ENCODE peak calls at places on chromosomes 5 and 9, in nine cellular contexts. D, R, O, K, A, X, W, B and N are unnamed samples.
A peak's percentile ranks its signal among the peaks of the same experiment; 100 is the strongest.

GRCh38 chr9:124493794-124494479 is 13.3 kb downstream of the NR5A1 start:
- DNase-seq in D (no peak), R (peak; percentile 74), O (no peak), K (no peak), A (no peak), X (no peak), W (no peak), B (no peak), N (no peak)

GRCh38 chr9:130770679-130771442 is 64.2 kb upstream of the ABL1 start:
- DNase-seq in D (peak; percentile 59), R (peak; percentile 65), O (peak; percentile 87), K (no peak), A (peak; percentile 62), X (peak; percentile 65), W (no peak), B (peak; percentile 52), N (peak; percentile 53)

GRCh38 chr5:132046915-132047314 is 13.5 kb upstream of the IL3 start:
- DNase-seq in D (no peak), R (no peak), O (no peak), K (no peak), A (no peak), X (no peak), W (peak; percentile 16), B (no peak), N (no peak)

GRCh38 chr5:88942967-88943291 is 59.9 kb upstream of the MEF2C start:
- DNase-seq in D (no peak), R (no peak), O (no peak), K (no peak), A (no peak), X (no peak), W (no peak), B (no peak), N (no peak)

GRCh38 chr9:135785013-135785575 is 83.1 kb downstream of the KCNT1 start:
- DNase-seq in D (no peak), R (no peak), O (no peak), K (no peak), A (no peak), X (no peak), W (no peak), B (no peak), N (no peak)

GRCh38 chr5:112125910-112126309 is 293.2 kb downstream of the EPB41L4A start:
- DNase-seq in D (no peak), R (no peak), O (no peak), K (no peak), A (peak; percentile 93), X (no peak), W (no peak), B (no peak), N (no peak)

GRCh38 chr9:110626109-110626829 is 42.3 kb upstream of the MUSK start:
- DNase-seq in D (peak; percentile 88), R (no peak), O (peak; percentile 97), K (peak; percentile 89), A (no peak), X (peak; percentile 25), W (no peak), B (no peak), N (no peak)

GRCh38 chr5:113354056-113354455 is 80.7 kb downstream of the TSSK1B start:
- DNase-seq in D (peak; percentile 43), R (no peak), O (no peak), K (no peak), A (no peak), X (no peak), W (no peak), B (no peak), N (no peak)

GRCh38 chr9:114169029-114169939 is 13.9 kb downstream of the COL27A1 start:
- DNase-seq in D (peak; percentile 85), R (no peak), O (peak; percentile 55), K (no peak), A (no peak), X (no peak), W (peak; percentile 48), B (no peak), N (no peak)

GRCh38 chr9:5917273-5917672 is 26.6 kb downstream of the MLANA start:
- DNase-seq in D (no peak), R (no peak), O (no peak), K (no peak), A (no peak), X (no peak), W (no peak), B (no peak), N (no peak)

GRCh38 chr9:99231708-99232107 is 9.6 kb downstream of the SEC61B start:
- DNase-seq in D (no peak), R (peak; percentile 44), O (peak; percentile 20), K (no peak), A (no peak), X (peak; percentile 6), W (no peak), B (peak; percentile 52), N (peak; percentile 53)

GRCh38 chr9:127723450-127723849 is 7.6 kb downstream of the TTC16 start:
- DNase-seq in D (peak; percentile 87), R (no peak), O (peak; percentile 41), K (peak; percentile 20), A (no peak), X (peak; percentile 83), W (no peak), B (no peak), N (no peak)

GRCh38 chr5:120734033-120734432 is 269.9 kb downstream of the PRR16 start:
- DNase-seq in D (no peak), R (no peak), O (no peak), K (no peak), A (no peak), X (no peak), W (no peak), B (no peak), N (peak; percentile 23)

GRCh38 chr9:114287763-114288232 is 35.1 kb upstream of the ORM1 start:
- DNase-seq in D (no peak), R (no peak), O (no peak), K (no peak), A (no peak), X (no peak), W (no peak), B (no peak), N (no peak)

GRCh38 chr9:123551636-123552203 is 195.7 kb downstream of the CRB2 start:
- DNase-seq in D (no peak), R (no peak), O (no peak), K (no peak), A (no peak), X (no peak), W (no peak), B (no peak), N (no peak)

GRCh38 chr5:93595420-93596136 is 12.6 kb downstream of the NR2F1 start:
- DNase-seq in D (no peak), R (peak; percentile 38), O (no peak), K (no peak), A (no peak), X (no peak), W (no peak), B (no peak), N (peak; percentile 45)

GRCh38 chr9:130036099-130036498 is 6.9 kb downstream of the FNBP1 start:
- DNase-seq in D (peak; percentile 68), R (no peak), O (peak; percentile 58), K (no peak), A (no peak), X (peak; percentile 49), W (no peak), B (no peak), N (no peak)

GRCh38 chr9:113707953-113708695 is 168.0 kb upstream of the ZNF618 start:
- DNase-seq in D (no peak), R (no peak), O (no peak), K (no peak), A (no peak), X (no peak), W (no peak), B (no peak), N (no peak)

GRCh38 chr9:93257808-93258331 is 73.9 kb downstream of the WNK2 start:
- DNase-seq in D (no peak), R (no peak), O (no peak), K (no peak), A (no peak), X (no peak), W (peak; percentile 43), B (no peak), N (no peak)

GRCh38 chr5:172035039-172035438 is 28.6 kb upstream of the FBXW11 start:
- DNase-seq in D (no peak), R (peak; percentile 72), O (no peak), K (no peak), A (no peak), X (no peak), W (no peak), B (no peak), N (no peak)

GRCh38 chr9:70049236-70049635 is 5.6 kb downstream of the MAMDC2 start:
- DNase-seq in D (peak; percentile 67), R (no peak), O (peak; percentile 82), K (peak; percentile 30), A (no peak), X (peak; percentile 83), W (no peak), B (no peak), N (no peak)

GRCh38 chr5:176737746-176738699 is 72.3 kb upstream of the UNC5A start:
- DNase-seq in D (no peak), R (no peak), O (no peak), K (no peak), A (no peak), X (no peak), W (peak; percentile 39), B (no peak), N (no peak)

GRCh38 chr5:81778642-81779041 is 27.7 kb upstream of the SSBP2 start:
- DNase-seq in D (peak; percentile 77), R (no peak), O (peak; percentile 61), K (no peak), A (no peak), X (no peak), W (no peak), B (no peak), N (no peak)

GRCh38 chr5:1321576-1321975 is 23.3 kb downstream of the CLPTM1L start:
- DNase-seq in D (no peak), R (no peak), O (no peak), K (no peak), A (no peak), X (no peak), W (peak; percentile 50), B (no peak), N (no peak)

GRCh38 chr5:111224561-111224989 is 391 bp downstream of the CAMK4 start:
- DNase-seq in D (no peak), R (no peak), O (no peak), K (no peak), A (no peak), X (no peak), W (peak; percentile 60), B (no peak), N (no peak)

GRCh38 chr5:4514067-4514648 is 626.0 kb upstream of the ADAMTS16 start:
- DNase-seq in D (no peak), R (no peak), O (no peak), K (no peak), A (no peak), X (no peak), W (no peak), B (no peak), N (no peak)

GRCh38 chr5:178590924-178591423 is 781 bp upstream of the COL23A1 start:
- DNase-seq in D (peak; percentile 26), R (no peak), O (no peak), K (no peak), A (no peak), X (no peak), W (no peak), B (no peak), N (no peak)

GRCh38 chr5:149497357-149497756 is 53.9 kb downstream of the CSNK1A1 start:
- DNase-seq in D (peak; percentile 97), R (no peak), O (peak; percentile 87), K (no peak), A (no peak), X (no peak), W (no peak), B (no peak), N (no peak)